ENCODE peak calls at places on chromosomes 11 and 22, in four cellular contexts. A is lung; U is mucosa of descending colon; T is activated effector memory CD4-positive, alpha-beta T cell treated with anti-CD3 and anti-CD28 coated beads, Interleukin-2, amount 50 U/mL, for 16 hours. N is an unnamed sample.

GRCh38 chr11:129967996-129968395 is 34.6 kb downstream of the PRDM10 start:
- DNase-seq in A (no peak), U (no peak), T (no peak), N (no peak)

GRCh38 chr11:102260241-102260640 is 57.0 kb upstream of the BIRC3 start:
- DNase-seq in A (no peak), U (no peak), T (no peak), N (no peak)

GRCh38 chr22:23970816-23971482 is 3.3 kb downstream of the DDT start:
- DNase-seq in A (no peak), U (no peak), T (no peak), N (peak)

GRCh38 chr11:130652671-130653335 is 204.4 kb downstream of the ADAMTS15 start:
- DNase-seq in A (peak), U (no peak), T (no peak), N (peak)

GRCh38 chr22:21455334-21456089 is 11.7 kb upstream of the TMEM191C start:
- DNase-seq in A (no peak), U (peak), T (peak), N (no peak)

GRCh38 chr11:105732611-105733010 is 122.7 kb downstream of the GRIA4 start:
- DNase-seq in A (no peak), U (no peak), T (no peak), N (no peak)

GRCh38 chr22:35995772-35996171 is 32.9 kb downstream of the RBFOX2 start:
- DNase-seq in A (peak), U (no peak), T (no peak), N (no peak)

GRCh38 chr11:765025-765801 is 12.1 kb downstream of the GATD1 start:
- DNase-seq in A (no peak), U (peak), T (peak), N (peak)

GRCh38 chr22:25361899-25362214 is 142.4 kb downstream of the CRYBB2 start:
- DNase-seq in A (no peak), U (peak), T (no peak), N (no peak)

GRCh38 chr22:25081409-25081824 is 118.2 kb upstream of the CRYBB3 start:
- DNase-seq in A (no peak), U (no peak), T (peak), N (peak)

GRCh38 chr22:17780741-17781318 is 6.6 kb upstream of the BID start:
- DNase-seq in A (no peak), U (no peak), T (no peak), N (no peak)

GRCh38 chr11:19447150-19447566 is 206.4 kb upstream of the E2F8 start:
- DNase-seq in A (no peak), U (no peak), T (no peak), N (no peak)

GRCh38 chr11:64186205-64187165 is 514 bp downstream of the STIP1 start:
- DNase-seq in A (no peak), U (no peak), T (peak), N (peak)

GRCh38 chr11:66371627-66372415 is at the start of gene SLC29A2:
- DNase-seq in A (peak), U (peak), T (peak), N (peak)

GRCh38 chr22:38012604-38013072 is 28.3 kb upstream of the SOX10 start:
- DNase-seq in A (no peak), U (no peak), T (no peak), N (no peak)

GRCh38 chr11:109641549-109641948 is 219.6 kb downstream of the C11orf87 start:
- DNase-seq in A (no peak), U (no peak), T (no peak), N (peak)

GRCh38 chr22:27348634-27349033 is 452.9 kb downstream of the MN1 start:
- DNase-seq in A (no peak), U (no peak), T (no peak), N (no peak)

GRCh38 chr11:6612816-6613136 is 760 bp upstream of the TAF10 start:
- DNase-seq in A (no peak), U (peak), T (no peak), N (no peak)

GRCh38 chr11:66687831-66688281 is 10.2 kb upstream of the RBM4B start:
- DNase-seq in A (no peak), U (no peak), T (no peak), N (no peak)

GRCh38 chr11:119369035-119369925 is 12.2 kb downstream of the USP2 start:
- DNase-seq in A (no peak), U (peak), T (peak), N (no peak)

GRCh38 chr11:119277660-119278059 is 39.3 kb downstream of the MCAM start:
- DNase-seq in A (no peak), U (no peak), T (no peak), N (no peak)

GRCh38 chr11:2781413-2782274 is 81.8 kb upstream of the KCNQ1OT1 start:
- DNase-seq in A (peak), U (peak), T (no peak), N (no peak)

GRCh38 chr11:69300124-69301032 is 6.4 kb downstream of the MYEOV start:
- DNase-seq in A (no peak), U (no peak), T (no peak), N (no peak)

N was measured in GM12865.